ENCODE peak calls at places on chromosomes 11 and 22, in six cellular contexts. P is HCT116, K is IMR-90, O is sigmoid colon, I is adrenal gland, V is endothelial cell of umbilical vein. J is an unnamed sample.
A peak's percentile ranks its signal among the peaks of the same experiment; 100 is the strongest.

GRCh38 chr11:36774603-36775002 is 176.6 kb upstream of the RAG2 start:
- DNase-seq in P (no peak), K (peak; percentile 17), O (no peak), I (no peak), V (no peak), J (peak; percentile 6)

GRCh38 chr22:29266564-29267461 is 968 bp downstream of the RHBDD3 start:
- DNase-seq in P (no peak), K (peak; percentile 11), O (no peak), I (peak; percentile 30), V (peak; percentile 20), J (no peak)

GRCh38 chr11:119120639-119121007 is 757 bp upstream of the HINFP start:
- DNase-seq in P (no peak), K (peak; percentile 70), O (no peak), I (peak; percentile 19), V (no peak), J (no peak)

GRCh38 chr11:125498521-125498920 is 2.5 kb upstream of the FEZ1 start:
- DNase-seq in P (no peak), K (no peak), O (no peak), I (no peak), V (no peak), J (no peak)

GRCh38 chr11:33935466-33935865 is 43.6 kb upstream of the LMO2 start:
- DNase-seq in P (no peak), K (no peak), O (no peak), I (no peak), V (peak; percentile 34), J (no peak)

GRCh38 chr22:40008726-40009125 is 14.0 kb downstream of the FAM83F start:
- DNase-seq in P (no peak), K (peak; percentile 11), O (no peak), I (no peak), V (no peak), J (no peak)

GRCh38 chr22:27372969-27373670 is 428.4 kb downstream of the MN1 start:
- DNase-seq in P (no peak), K (no peak), O (no peak), I (no peak), V (peak; percentile 38), J (no peak)

GRCh38 chr22:43042101-43042780 is 27.3 kb upstream of the PACSIN2 start:
- DNase-seq in P (no peak), K (peak; percentile 24), O (no peak), I (no peak), V (no peak), J (no peak)

GRCh38 chr22:42686756-42687491 is 33.7 kb downstream of the A4GALT start:
- DNase-seq in P (no peak), K (no peak), O (no peak), I (no peak), V (no peak), J (no peak)

GRCh38 chr11:111604392-111605009 is 2.3 kb downstream of the SIK2 start:
- DNase-seq in P (peak; percentile 48), K (peak; percentile 45), O (no peak), I (no peak), V (peak; percentile 79), J (no peak)

GRCh38 chr11:77173494-77173893 is 45.4 kb downstream of the MYO7A start:
- DNase-seq in P (no peak), K (no peak), O (no peak), I (no peak), V (peak; percentile 38), J (no peak)

GRCh38 chr22:46073683-46074504 is 76.4 kb upstream of the PPARA start:
- DNase-seq in P (no peak), K (peak; percentile 42), O (peak; percentile 89), I (peak; percentile 81), V (peak; percentile 53), J (no peak)

GRCh38 chr11:33980896-33981295 is 70.6 kb upstream of the CAPRIN1 start:
- DNase-seq in P (no peak), K (no peak), O (no peak), I (no peak), V (peak; percentile 46), J (no peak)

GRCh38 chr11:81220166-81220895 is 1513.3 kb downstream of the FAM181B start:
- DNase-seq in P (no peak), K (no peak), O (no peak), I (no peak), V (no peak), J (no peak)

GRCh38 chr11:86459682-86460460 is 85.2 kb downstream of the CCDC81 start:
- DNase-seq in P (peak; percentile 27), K (peak; percentile 95), O (no peak), I (peak; percentile 83), V (peak; percentile 99), J (peak; percentile 86)

GRCh38 chr11:103870821-103871309 is 165.6 kb upstream of the DDI1 start:
- DNase-seq in P (no peak), K (no peak), O (peak; percentile 89), I (peak; percentile 36), V (no peak), J (no peak)

GRCh38 chr22:46638601-46639431 is 18.6 kb downstream of the GRAMD4 start:
- DNase-seq in P (no peak), K (peak; percentile 33), O (no peak), I (peak; percentile 94), V (no peak), J (no peak)

GRCh38 chr11:86245369-86246292 is 1.1 kb downstream of the EED start:
- DNase-seq in P (no peak), K (peak; percentile 6), O (no peak), I (no peak), V (peak; percentile 37), J (peak; percentile 12)

GRCh38 chr11:69422645-69423044 is 58.8 kb upstream of the LINC01488 start:
- DNase-seq in P (no peak), K (no peak), O (no peak), I (no peak), V (no peak), J (no peak)

GRCh38 chr11:114479331-114479730 is 40.1 kb downstream of the REXO2 start:
- DNase-seq in P (no peak), K (peak; percentile 28), O (no peak), I (no peak), V (no peak), J (no peak)

GRCh38 chr22:19693981-19694670 is 20.2 kb upstream of the SEPTIN5 start:
- DNase-seq in P (no peak), K (no peak), O (no peak), I (no peak), V (no peak), J (no peak)

GRCh38 chr22:19693581-19693980 is 20.7 kb upstream of the SEPTIN5 start:
- DNase-seq in P (no peak), K (no peak), O (no peak), I (no peak), V (no peak), J (no peak)

GRCh38 chr22:19691007-19691720 is 23.1 kb upstream of the SEPTIN5 start:
- DNase-seq in P (no peak), K (no peak), O (no peak), I (no peak), V (no peak), J (no peak)

GRCh38 chr22:19689408-19689807 is 24.9 kb upstream of the SEPTIN5 start:
- DNase-seq in P (no peak), K (no peak), O (peak; percentile 57), I (no peak), V (no peak), J (no peak)

DNA sequence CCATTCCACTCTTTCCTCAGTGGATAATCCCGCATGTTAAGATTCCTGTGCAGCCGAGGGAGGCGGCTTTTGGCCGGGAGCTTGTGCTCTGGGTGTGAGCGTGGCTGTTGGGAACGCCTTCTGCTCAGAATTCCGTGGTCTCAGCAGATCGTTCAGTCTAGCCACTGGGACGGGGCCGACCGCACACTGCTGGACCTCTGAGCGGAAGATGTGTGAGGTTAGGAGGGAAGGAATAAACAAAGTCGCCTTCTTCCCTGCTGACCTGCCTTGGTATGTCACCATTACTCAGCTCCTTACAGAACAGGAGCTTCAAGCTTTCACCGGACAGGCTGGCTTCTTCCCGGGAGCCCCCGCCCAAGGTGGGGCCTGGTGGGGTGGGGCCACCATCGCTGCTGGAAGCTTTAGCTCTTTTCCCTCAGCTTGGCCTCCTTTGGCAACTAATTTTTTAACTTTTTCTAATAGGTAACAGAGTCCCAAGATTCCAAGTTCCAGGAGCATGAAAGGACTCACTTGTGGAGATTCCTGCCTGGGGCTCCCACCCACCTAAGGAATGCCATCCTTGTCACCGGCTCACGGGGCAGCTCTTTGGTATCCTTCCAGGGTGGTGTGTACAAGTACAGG is 22.5 kb upstream of the SEPTIN5 start:
- DNase-seq in P (peak; percentile 40), K (peak; percentile 61), O (peak; percentile 71), I (no peak), V (peak; percentile 35), J (peak; percentile 37)
- TF ChIP-seq POLR2A in P (no peak), K (no peak), O (no peak), I (no peak), V (no peak), J (no peak)

DNA sequence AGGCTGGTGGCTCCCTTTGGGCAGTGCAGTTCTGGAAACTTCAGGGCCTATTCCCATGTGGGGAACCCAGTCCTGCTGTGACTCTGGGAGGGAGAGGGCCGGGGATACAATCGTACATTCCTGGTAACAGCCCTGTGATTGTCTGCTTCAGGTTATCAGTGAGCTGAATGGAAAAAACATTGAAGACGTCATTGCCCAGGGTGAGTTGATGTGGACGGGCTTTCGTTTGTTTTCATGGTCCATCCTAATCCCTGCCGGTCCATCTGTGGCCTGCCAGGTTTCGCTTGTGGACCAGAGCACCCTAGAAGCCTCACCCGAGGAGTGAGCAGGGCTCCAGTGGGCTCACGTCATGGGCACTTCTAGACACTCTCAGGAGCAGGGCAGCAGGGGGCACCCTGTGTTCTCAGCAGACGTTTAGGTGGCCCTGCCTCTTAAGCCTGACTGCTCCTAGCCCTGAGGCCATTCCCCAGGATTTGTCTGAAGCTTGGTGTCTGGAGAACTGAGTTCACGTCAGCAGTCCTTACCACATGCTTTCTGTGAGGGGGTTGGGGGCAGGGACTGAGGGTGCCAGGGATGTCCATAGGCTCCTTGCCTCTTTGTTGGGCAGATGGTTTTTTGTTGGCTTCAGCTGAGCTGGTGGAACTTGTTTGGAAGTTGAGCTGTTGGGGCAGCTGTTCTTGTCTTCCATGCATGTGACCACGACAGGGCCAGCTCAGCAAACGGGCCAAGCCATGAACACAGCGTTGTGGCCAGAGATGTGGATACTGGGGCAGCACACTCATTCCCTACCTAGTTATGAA is 1.9 kb downstream of the RPLP2 start:
- DNase-seq in P (no peak), K (no peak), O (no peak), I (no peak), V (no peak), J (no peak)
- TF ChIP-seq POLR2A in P (no peak), K (no peak), O (no peak), I (no peak), V (peak; percentile 7), J (no peak)

GRCh38 chr11:106021967-106022794 is at the start of gene MSANTD4:
- DNase-seq in P (peak; percentile 98), K (peak; percentile 99), O (peak; percentile 100), I (peak; percentile 100), V (peak; percentile 99), J (peak; percentile 63)
- TF ChIP-seq POLR2A in P (peak; percentile 30), K (no peak), O (no peak), I (peak; percentile 39), V (peak; percentile 78), J (peak; percentile 32)

DNA sequence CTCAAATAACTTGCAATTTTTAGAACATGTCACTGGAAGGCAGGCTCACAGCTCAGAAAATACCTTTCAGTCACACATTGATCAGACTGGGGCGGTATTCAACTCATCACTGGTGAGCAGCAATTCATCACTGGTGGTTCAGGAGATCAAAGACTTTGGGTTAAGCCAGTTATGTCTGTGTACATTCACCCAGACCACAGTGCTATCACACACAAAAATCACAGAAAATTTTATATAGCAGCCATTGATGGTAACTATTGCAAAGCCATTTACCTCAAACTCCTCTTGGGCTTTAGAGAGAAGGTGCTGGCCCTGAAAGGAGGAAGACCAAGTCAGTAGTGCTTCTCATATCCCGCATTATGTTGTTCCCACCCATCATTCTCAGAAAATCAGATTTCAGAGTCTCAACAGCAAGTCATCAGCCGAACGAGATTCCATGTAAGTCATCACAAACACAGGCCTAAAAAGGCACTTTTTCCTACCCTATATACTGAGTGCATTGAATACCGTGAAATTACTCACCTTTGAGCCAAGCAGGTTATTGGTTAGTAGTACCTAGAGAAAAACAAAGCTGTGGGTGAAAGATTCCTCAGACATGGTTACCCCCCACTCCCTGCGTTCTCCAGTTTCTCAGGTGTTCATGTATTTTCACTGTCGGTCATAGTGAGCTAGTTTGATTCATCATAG is 14.0 kb upstream of the WDR74 start:
- DNase-seq in P (no peak), K (no peak), O (no peak), I (no peak), V (no peak), J (no peak)
- TF ChIP-seq POLR2A in P (no peak), K (no peak), O (no peak), I (no peak), V (no peak), J (no peak)